ENCODE peak calls at places on chromosomes 5 and 9, in five cellular contexts. V, U, X, H and J are unnamed samples.
A peak's percentile ranks its signal among the peaks of the same experiment; 100 is the strongest.

GRCh38 chr5:172870261-172870806 is 36.3 kb downstream of the ERGIC1 start:
- DNase-seq in V (no peak), U (no peak), X (peak; percentile 97), H (no peak), J (peak; percentile 88)

GRCh38 chr5:98543490-98543889 is 230.0 kb upstream of the RGMB start:
- DNase-seq in V (no peak), U (no peak), X (no peak), H (no peak), J (no peak)

GRCh38 chr9:92774274-92774673 is 9.6 kb upstream of the BICD2 start:
- DNase-seq in V (no peak), U (peak; percentile 35), X (peak; percentile 97), H (no peak), J (peak; percentile 84)

GRCh38 chr5:73282923-73283322 is 109.9 kb downstream of the TMEM174 start:
- DNase-seq in V (no peak), U (no peak), X (no peak), H (no peak), J (no peak)

GRCh38 chr5:53392073-53392472 is 88.4 kb upstream of the FST start:
- DNase-seq in V (no peak), U (no peak), X (no peak), H (no peak), J (no peak)

GRCh38 chr9:18393340-18394130 is 80.4 kb upstream of the ADAMTSL1 start:
- DNase-seq in V (no peak), U (peak; percentile 57), X (peak; percentile 96), H (no peak), J (peak; percentile 92)

GRCh38 chr5:166961028-166961427 is 1330.4 kb upstream of the WWC1 start:
- DNase-seq in V (no peak), U (peak; percentile 29), X (peak; percentile 0), H (no peak), J (no peak)

GRCh38 chr5:102654559-102655354 is 100.3 kb upstream of the PAM start:
- DNase-seq in V (no peak), U (no peak), X (no peak), H (no peak), J (no peak)

GRCh38 chr9:117304613-117305012 is 110.2 kb downstream of the ASTN2 start:
- DNase-seq in V (no peak), U (no peak), X (no peak), H (no peak), J (no peak)

GRCh38 chr5:57334475-57334874 is 148.1 kb downstream of the ACTBL2 start:
- DNase-seq in V (no peak), U (no peak), X (peak; percentile 47), H (no peak), J (no peak)

GRCh38 chr5:113574417-113574816 is 60.9 kb downstream of the YTHDC2 start:
- DNase-seq in V (no peak), U (no peak), X (peak; percentile 96), H (no peak), J (peak; percentile 73)

GRCh38 chr9:70169222-70169621 is 89.6 kb upstream of the SMC5 start:
- DNase-seq in V (no peak), U (no peak), X (no peak), H (no peak), J (no peak)

GRCh38 chr9:2385746-2386145 is 235.8 kb upstream of the VLDLR start:
- DNase-seq in V (no peak), U (no peak), X (no peak), H (no peak), J (no peak)

GRCh38 chr5:141172381-141173204 is at the start of gene PCDHB7:
- DNase-seq in V (no peak), U (peak; percentile 66), X (peak; percentile 26), H (no peak), J (peak; percentile 13)

GRCh38 chr9:37944671-37945481 is 40.9 kb upstream of the SLC25A51 start:
- DNase-seq in V (peak; percentile 31), U (peak; percentile 90), X (peak; percentile 50), H (peak; percentile 57), J (no peak)

GRCh38 chr5:58263291-58263690 is 196.6 kb downstream of the PLK2 start:
- DNase-seq in V (no peak), U (no peak), X (no peak), H (no peak), J (no peak)

GRCh38 chr9:108478431-108478837 is 377.4 kb downstream of the ACTL7B start:
- DNase-seq in V (no peak), U (no peak), X (peak; percentile 90), H (no peak), J (peak; percentile 91)

GRCh38 chr5:132428811-132429440 is 59.4 kb downstream of the SLC22A5 start:
- DNase-seq in V (no peak), U (peak; percentile 83), X (peak; percentile 87), H (no peak), J (peak; percentile 92)

GRCh38 chr9:10274156-10274555 is 338.6 kb downstream of the PTPRD start:
- DNase-seq in V (no peak), U (no peak), X (no peak), H (no peak), J (peak; percentile 47)

GRCh38 chr9:89428901-89429890 is 68.7 kb downstream of the SEMA4D start:
- DNase-seq in V (no peak), U (peak; percentile 95), X (no peak), H (peak; percentile 85), J (no peak)

GRCh38 chr5:3377176-3377575 is 218.5 kb upstream of the IRX1 start:
- DNase-seq in V (no peak), U (no peak), X (no peak), H (no peak), J (no peak)

GRCh38 chr9:79482078-79482477 is 89.7 kb upstream of the TLE4 start:
- DNase-seq in V (no peak), U (no peak), X (peak; percentile 56), H (no peak), J (peak; percentile 13)

GRCh38 chr9:133113928-133114351 is 7.1 kb downstream of the RALGDS start:
- DNase-seq in V (no peak), U (no peak), X (peak; percentile 5), H (no peak), J (no peak)

GRCh38 chr9:130994546-130995398 is 14.2 kb upstream of the LAMC3 start:
- DNase-seq in V (no peak), U (peak; percentile 83), X (no peak), H (no peak), J (peak; percentile 14)

GRCh38 chr5:161278739-161279660 is 267.5 kb downstream of the GABRB2 start:
- DNase-seq in V (no peak), U (no peak), X (no peak), H (no peak), J (no peak)

GRCh38 chr5:78362220-78362619 is 1.8 kb downstream of the SCAMP1 start:
- DNase-seq in V (no peak), U (no peak), X (no peak), H (no peak), J (no peak)

GRCh38 chr9:133737071-133737773 is 930 bp downstream of the SARDH start:
- DNase-seq in V (no peak), U (no peak), X (no peak), H (no peak), J (no peak)

GRCh38 chr9:71683598-71684235 is 84.6 kb downstream of the CEMIP2 start:
- DNase-seq in V (peak; percentile 18), U (peak; percentile 72), X (peak; percentile 61), H (peak; percentile 67), J (peak; percentile 72)

GRCh38 chr5:135131801-135132675 is 98.0 kb upstream of the PITX1 start:
- DNase-seq in V (no peak), U (peak; percentile 42), X (peak; percentile 13), H (no peak), J (peak; percentile 56)

GRCh38 chr5:14071433-14071832 is 71.7 kb upstream of the TRIO start:
- DNase-seq in V (no peak), U (no peak), X (peak; percentile 67), H (no peak), J (no peak)

GRCh38 chr9:17491780-17492179 is 87.1 kb upstream of the SH3GL2 start:
- DNase-seq in V (no peak), U (no peak), X (peak; percentile 4), H (no peak), J (no peak)

GRCh38 chr9:33374190-33374589 is 28.2 kb downstream of the AQP7 start:
- DNase-seq in V (no peak), U (no peak), X (no peak), H (no peak), J (no peak)

GRCh38 chr5:96823060-96823459 is 15.3 kb upstream of the ERAP1 start:
- DNase-seq in V (no peak), U (no peak), X (no peak), H (no peak), J (no peak)

GRCh38 chr9:5894237-5894959 is 3.7 kb downstream of the MLANA start:
- DNase-seq in V (no peak), U (no peak), X (no peak), H (no peak), J (no peak)

GRCh38 chr9:102551346-102551745 is 443.8 kb upstream of the CYLC2 start:
- DNase-seq in V (no peak), U (no peak), X (no peak), H (no peak), J (no peak)

GRCh38 chr9:103992938-103993595 is 101.0 kb upstream of the SMC2 start:
- DNase-seq in V (no peak), U (no peak), X (no peak), H (no peak), J (no peak)

GRCh38 chr5:116396700-116397099 is 177.9 kb downstream of the SEMA6A start:
- DNase-seq in V (no peak), U (no peak), X (no peak), H (no peak), J (no peak)

GRCh38 chr9:3478549-3478953 is 47.2 kb downstream of the RFX3 start:
- DNase-seq in V (no peak), U (peak; percentile 81), X (no peak), H (no peak), J (peak; percentile 31)

DNA sequence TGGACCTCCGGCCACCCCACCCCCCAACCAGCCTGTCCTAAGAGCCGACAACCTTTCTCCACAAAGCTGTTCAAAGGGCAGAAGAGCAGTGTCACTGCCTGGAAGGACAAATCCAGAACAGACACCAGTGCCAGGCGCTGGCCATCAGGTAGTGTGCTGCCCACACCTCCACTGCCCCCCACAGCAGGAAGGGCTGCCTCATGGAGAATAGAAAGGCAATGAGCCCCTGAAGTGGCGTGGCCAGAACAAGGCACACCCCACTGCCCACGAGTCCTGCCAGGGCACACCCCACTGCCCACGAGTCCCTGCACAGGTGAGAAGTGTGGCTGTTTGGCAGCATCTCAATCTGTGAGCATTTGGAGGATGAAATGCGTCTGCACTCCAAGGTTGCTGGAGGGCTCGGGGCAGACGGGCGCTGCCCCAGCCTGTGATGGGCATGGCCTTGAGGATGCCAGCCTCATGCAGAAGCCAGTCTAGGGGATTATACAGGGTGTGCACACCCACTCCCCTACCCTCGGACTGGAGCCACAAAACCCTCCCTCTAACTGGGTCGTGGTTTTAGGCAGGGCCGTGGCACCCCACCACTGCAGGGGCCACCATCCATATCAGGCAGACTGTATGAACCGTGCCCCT is 2.3 kb upstream of the SLC9A3 start:
- DNase-seq in V (no peak), U (no peak), X (no peak), H (no peak), J (no peak)
- H2BK5ac ChIP-seq in V (no peak overlapping the region), U (no peak overlapping the region), X (no peak overlapping the region), H (no peak overlapping the region), J (no peak overlapping the region)

GRCh38 chr5:80884851-80885697 is 75.1 kb upstream of the RASGRF2 start:
- DNase-seq in V (no peak), U (no peak), X (peak; percentile 47), H (no peak), J (peak; percentile 13)
- H2BK5ac ChIP-seq in V (no peak overlapping the region), U (no peak overlapping the region), X (no peak overlapping the region), H (no peak overlapping the region), J (no peak overlapping the region)

GRCh38 chr9:22050924-22051323 is 41.8 kb upstream of the CDKN2B start:
- DNase-seq in V (no peak), U (no peak), X (no peak), H (no peak), J (no peak)
- H2BK5ac ChIP-seq in V (no peak overlapping the region), U (no peak overlapping the region), X (no peak overlapping the region), H (no peak overlapping the region), J (no peak overlapping the region)

GRCh38 chr9:136326061-136326776 is 1.1 kb upstream of the GPSM1 start:
- DNase-seq in V (no peak), U (peak; percentile 69), X (peak; percentile 92), H (peak; percentile 70), J (peak; percentile 89)
- H2BK5ac ChIP-seq in V (peak overlapping the region; percentile 25), U (no peak overlapping the region), X (peak overlapping the region; percentile 99), H (no peak overlapping the region), J (peak overlapping the region; percentile 77)